ENCODE peak calls at places on chromosomes 3 and 15, in four cellular contexts. B, O, T and V are unnamed samples.

GRCh38 chr3:41462103-41462691 is 262.9 kb downstream of the CTNNB1 start:
- DNase-seq in B (no peak), O (no peak), T (no peak), V (no peak)

GRCh38 chr3:111159391-111159790 is 87.8 kb downstream of the NECTIN3 start:
- DNase-seq in B (no peak), O (no peak), T (no peak), V (no peak)

GRCh38 chr3:149367021-149367840 is 10.2 kb downstream of the TM4SF1 start:
- DNase-seq in B (no peak), O (no peak), T (no peak), V (no peak)

GRCh38 chr15:52822475-52822874 is 32.3 kb upstream of the ONECUT1 start:
- DNase-seq in B (no peak), O (no peak), T (no peak), V (no peak)

GRCh38 chr3:176663819-176664218 is 533.5 kb downstream of the TBL1XR1 start:
- DNase-seq in B (no peak), O (no peak), T (peak), V (no peak)

GRCh38 chr3:99108508-99108907 is 207.0 kb upstream of the DCBLD2 start:
- DNase-seq in B (no peak), O (no peak), T (no peak), V (no peak)

GRCh38 chr15:33211409-33211808 is 16.9 kb upstream of the FMN1 start:
- DNase-seq in B (no peak), O (peak), T (peak), V (no peak)

GRCh38 chr15:98647026-98647773 is 1.1 kb upstream of the IGF1R start:
- DNase-seq in B (peak), O (peak), T (peak), V (peak)

GRCh38 chr3:110933786-110934415 is 137.7 kb upstream of the NECTIN3 start:
- DNase-seq in B (no peak), O (no peak), T (no peak), V (no peak)

GRCh38 chr3:127059032-127059560 is 76.2 kb downstream of the PLXNA1 start:
- DNase-seq in B (no peak), O (no peak), T (no peak), V (no peak)

GRCh38 chr15:26451995-26452394 is 320.9 kb downstream of the GABRB3 start:
- DNase-seq in B (no peak), O (no peak), T (no peak), V (no peak)

GRCh38 chr15:90062023-90062728 is 40.1 kb downstream of the IDH2 start:
- DNase-seq in B (peak), O (peak), T (no peak), V (no peak)

GRCh38 chr15:83955806-83956265 is 279.7 kb upstream of the GOLGA6L4 start:
- DNase-seq in B (no peak), O (no peak), T (no peak), V (peak)

GRCh38 chr3:172666181-172666872 is 44.5 kb downstream of the NCEH1 start:
- DNase-seq in B (peak), O (no peak), T (no peak), V (no peak)

GRCh38 chr15:88658070-88658965 is 19.5 kb downstream of the ISG20 start:
- DNase-seq in B (no peak), O (no peak), T (no peak), V (no peak)

GRCh38 chr3:30320392-30320791 is 286.0 kb upstream of the TGFBR2 start:
- DNase-seq in B (no peak), O (no peak), T (no peak), V (no peak)

GRCh38 chr3:13045904-13046568 is 27.2 kb downstream of the IQSEC1 start:
- DNase-seq in B (no peak), O (peak), T (peak), V (peak)

GRCh38 chr3:80232760-80233159 is 465.0 kb upstream of the ROBO1 start:
- DNase-seq in B (peak), O (no peak), T (no peak), V (no peak)

GRCh38 chr15:76986743-76987142 is 8.2 kb upstream of the PSTPIP1 start:
- DNase-seq in B (peak), O (no peak), T (no peak), V (no peak)

GRCh38 chr3:46490338-46491084 is 7.3 kb upstream of the RTP3 start:
- DNase-seq in B (no peak), O (no peak), T (no peak), V (no peak)

GRCh38 chr3:127735767-127736693 is 63.3 kb downstream of the ABTB1 start:
- DNase-seq in B (no peak), O (peak), T (no peak), V (peak)

GRCh38 chr15:48244923-48245322 is 38.8 kb downstream of the SLC12A1 start:
- DNase-seq in B (no peak), O (no peak), T (no peak), V (no peak)

GRCh38 chr3:119616056-119616455 is 18.4 kb downstream of the PLA1A start:
- DNase-seq in B (no peak), O (no peak), T (no peak), V (no peak)

GRCh38 chr15:65916664-65917406 is 47.5 kb downstream of the RAB11A start:
- DNase-seq in B (peak), O (peak), T (peak), V (peak)

GRCh38 chr3:14434105-14434504 is 31.7 kb downstream of the SLC6A6 start:
- DNase-seq in B (no peak), O (no peak), T (no peak), V (no peak)

GRCh38 chr3:156519758-156520162 is 35.2 kb downstream of the SSR3 start:
- DNase-seq in B (no peak), O (no peak), T (no peak), V (no peak)

GRCh38 chr3:164521139-164521538 is 557.2 kb downstream of the SI start:
- DNase-seq in B (no peak), O (no peak), T (no peak), V (no peak)

GRCh38 chr3:25713316-25713967 is 48.7 kb upstream of the TOP2B start:
- DNase-seq in B (no peak), O (no peak), T (no peak), V (no peak)

GRCh38 chr3:55203006-55203405 is 275.1 kb upstream of the LRTM1 start:
- DNase-seq in B (no peak), O (no peak), T (no peak), V (no peak)

GRCh38 chr3:141085331-141086047 is 34.3 kb downstream of the SPSB4 start:
- DNase-seq in B (peak), O (no peak), T (no peak), V (no peak)

GRCh38 chr15:75836953-75837321 is 6.3 kb upstream of the UBE2Q2 start:
- DNase-seq in B (no peak), O (no peak), T (no peak), V (peak)

GRCh38 chr3:179438836-179439235 is 12.4 kb downstream of the GNB4 start:
- DNase-seq in B (peak), O (no peak), T (no peak), V (peak)

GRCh38 chr3:44235604-44236484 is 5.8 kb upstream of the TOPAZ1 start:
- DNase-seq in B (peak), O (peak), T (peak), V (no peak)

GRCh38 chr3:169901453-169901852 is 9.9 kb upstream of the SAMD7 start:
- DNase-seq in B (no peak), O (no peak), T (no peak), V (no peak)

GRCh38 chr3:88640581-88640980 is 466.8 kb upstream of the EPHA3 start:
- DNase-seq in B (no peak), O (no peak), T (no peak), V (no peak)

DNA sequence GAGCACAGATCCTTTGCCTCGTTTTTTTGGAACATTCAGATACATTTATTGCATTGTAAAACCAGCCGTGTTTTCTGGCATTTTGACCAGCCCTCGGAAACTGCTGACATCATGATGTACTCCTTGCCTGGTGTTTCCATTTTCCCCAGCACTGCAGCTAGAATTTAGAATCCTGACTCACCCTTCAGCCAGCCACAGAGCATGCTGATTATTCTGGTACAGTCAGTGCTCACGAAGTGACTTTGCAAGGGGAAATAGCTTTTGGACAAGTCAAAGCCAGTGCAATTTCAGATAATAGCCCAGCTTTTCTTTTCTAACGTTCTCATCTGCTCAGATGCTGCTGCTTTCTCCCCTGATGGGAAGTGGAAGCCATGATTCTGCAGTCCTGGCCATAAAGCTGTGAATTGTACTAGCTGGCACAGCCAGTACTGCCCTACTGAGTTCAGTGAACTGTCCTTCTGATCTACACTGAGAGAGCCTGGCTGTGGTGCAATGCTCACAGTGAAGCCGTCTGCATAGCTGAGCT is 12.1 kb upstream of the CNBP start:
- DNase-seq in B (no peak), O (peak), T (no peak), V (no peak)
- H3K4me3 ChIP-seq in B (no peak), O (no peak), T (no peak), V (no peak)

DNA sequence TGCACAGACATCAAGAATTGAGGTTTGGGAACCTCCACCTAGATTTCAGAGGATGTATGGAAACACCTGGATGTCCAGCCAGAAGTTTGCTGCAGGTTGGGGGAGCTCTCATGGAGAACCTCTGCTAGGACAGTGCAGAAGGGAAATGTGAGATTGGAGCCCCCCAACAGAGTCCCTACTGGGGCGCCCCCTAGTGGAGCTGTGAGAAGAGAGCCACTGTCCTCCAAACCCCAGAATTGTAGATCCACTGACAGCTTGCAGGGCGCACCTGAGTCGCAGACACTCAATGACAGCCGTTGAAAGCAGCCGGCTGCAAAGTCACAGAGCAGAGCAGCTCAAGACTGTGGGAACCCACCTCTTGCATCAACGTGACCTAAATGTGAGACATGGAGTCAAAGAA is 34.6 kb upstream of the EPHA6 start:
- DNase-seq in B (peak), O (no peak), T (peak), V (no peak)
- TF ChIP-seq CTCF in B (peak), O (no peak), T (peak), V (no peak)

GRCh38 chr3:104514776-104515175 is 851.9 kb upstream of the ALCAM start:
- DNase-seq in B (no peak), O (no peak), T (no peak), V (no peak)

GRCh38 chr3:104514371-104514770 is 852.3 kb upstream of the ALCAM start:
- DNase-seq in B (no peak), O (no peak), T (no peak), V (no peak)

GRCh38 chr3:104510091-104510860 is 856.4 kb upstream of the ALCAM start:
- DNase-seq in B (no peak), O (no peak), T (peak), V (no peak)
- H3K4me3 ChIP-seq in B (no peak), O (no peak), T (no peak), V (no peak)

GRCh38 chr3:193997228-193998192 is 138.4 kb upstream of the HES1 start:
- DNase-seq in B (peak), O (peak), T (no peak), V (no peak)
- TF ChIP-seq CTCF in B (no peak), O (no peak), T (no peak), V (no peak)